ENCODE peak calls at places on chromosomes 3 and 15, in six cellular contexts. One of them, this sample, is unnamed.

GRCh38 chr3:195875482-195876236 is 32.7 kb downstream of the TNK2 start:
- DNase-seq in IMR-90: no peak
- DNase-seq in cardiac fibroblast: no peak
- DNase-seq in neural crest cell: no peak
- DNase-seq in B cell: no peak
- DNase-seq in tibial artery: no peak
- DNase-seq in this sample: no peak

GRCh38 chr3:101065962-101066361 is 72.7 kb upstream of the ABI3BP start:
- DNase-seq in neural crest cell: no peak
- DNase-seq in tibial artery: no peak
- DNase-seq in cardiac fibroblast: peak
- DNase-seq in IMR-90: peak
- DNase-seq in B cell: no peak
- DNase-seq in this sample: no peak

GRCh38 chr3:124620600-124621063 is 109.6 kb upstream of the UMPS start:
- DNase-seq in B cell: no peak
- DNase-seq in tibial artery: no peak
- DNase-seq in IMR-90: peak
- DNase-seq in neural crest cell: no peak
- DNase-seq in cardiac fibroblast: peak
- DNase-seq in this sample: peak

GRCh38 chr3:160170409-160171370 is 54.5 kb upstream of the C3orf80 start:
- DNase-seq in B cell: no peak
- DNase-seq in neural crest cell: no peak
- DNase-seq in tibial artery: no peak
- DNase-seq in IMR-90: no peak
- DNase-seq in cardiac fibroblast: no peak
- DNase-seq in this sample: peak

GRCh38 chr15:28106294-28107110 is 7.4 kb upstream of the OCA2 start:
- DNase-seq in tibial artery: no peak
- DNase-seq in B cell: peak
- DNase-seq in IMR-90: no peak
- DNase-seq in cardiac fibroblast: no peak
- DNase-seq in neural crest cell: no peak
- DNase-seq in this sample: peak

GRCh38 chr15:49168026-49168425 is 2.0 kb upstream of the GALK2 start:
- DNase-seq in B cell: no peak
- DNase-seq in cardiac fibroblast: no peak
- DNase-seq in IMR-90: no peak
- DNase-seq in neural crest cell: no peak
- DNase-seq in tibial artery: no peak
- DNase-seq in this sample: no peak

GRCh38 chr3:146218880-146219866 is 31.7 kb downstream of the PLSCR4 start:
- DNase-seq in tibial artery: no peak
- DNase-seq in IMR-90: peak
- DNase-seq in neural crest cell: peak
- DNase-seq in cardiac fibroblast: peak
- DNase-seq in B cell: peak
- DNase-seq in this sample: peak

GRCh38 chr3:4830586-4830914 is 148.7 kb upstream of the BHLHE40 start:
- DNase-seq in B cell: no peak
- DNase-seq in tibial artery: no peak
- DNase-seq in IMR-90: no peak
- DNase-seq in cardiac fibroblast: no peak
- DNase-seq in neural crest cell: no peak
- DNase-seq in this sample: no peak

GRCh38 chr15:94238539-94239118 is 7.3 kb downstream of the MCTP2 start:
- DNase-seq in cardiac fibroblast: no peak
- DNase-seq in neural crest cell: no peak
- DNase-seq in B cell: peak
- DNase-seq in IMR-90: no peak
- DNase-seq in tibial artery: no peak
- DNase-seq in this sample: no peak

GRCh38 chr15:39362832-39363561 is 217.9 kb upstream of the THBS1 start:
- DNase-seq in B cell: no peak
- DNase-seq in cardiac fibroblast: peak
- DNase-seq in neural crest cell: no peak
- DNase-seq in tibial artery: no peak
- DNase-seq in IMR-90: peak
- DNase-seq in this sample: no peak

GRCh38 chr3:35141406-35141805 is 497.9 kb upstream of the ARPP21 start:
- DNase-seq in tibial artery: no peak
- DNase-seq in IMR-90: no peak
- DNase-seq in cardiac fibroblast: no peak
- DNase-seq in neural crest cell: no peak
- DNase-seq in B cell: no peak
- DNase-seq in this sample: no peak

GRCh38 chr15:45962733-45963132 is 327.9 kb downstream of the SQOR start:
- DNase-seq in cardiac fibroblast: no peak
- DNase-seq in neural crest cell: no peak
- DNase-seq in tibial artery: no peak
- DNase-seq in B cell: no peak
- DNase-seq in IMR-90: no peak
- DNase-seq in this sample: no peak

GRCh38 chr3:152205097-152205593 is 63.6 kb upstream of the MBNL1 start:
- DNase-seq in tibial artery: no peak
- DNase-seq in B cell: peak
- DNase-seq in neural crest cell: no peak
- DNase-seq in IMR-90: no peak
- DNase-seq in cardiac fibroblast: no peak
- DNase-seq in this sample: peak

GRCh38 chr3:120659285-120659684 is 22.8 kb downstream of the HGD start:
- DNase-seq in tibial artery: no peak
- DNase-seq in cardiac fibroblast: no peak
- DNase-seq in IMR-90: no peak
- DNase-seq in neural crest cell: no peak
- DNase-seq in B cell: no peak
- DNase-seq in this sample: no peak

GRCh38 chr3:101809178-101810022 is 30.4 kb downstream of the NXPE3 start:
- DNase-seq in B cell: peak
- DNase-seq in tibial artery: no peak
- DNase-seq in cardiac fibroblast: peak
- DNase-seq in IMR-90: peak
- DNase-seq in neural crest cell: peak
- DNase-seq in this sample: no peak

GRCh38 chr15:69288531-69289311 is 10.0 kb upstream of the PAQR5 start:
- DNase-seq in neural crest cell: no peak
- DNase-seq in B cell: no peak
- DNase-seq in cardiac fibroblast: no peak
- DNase-seq in IMR-90: no peak
- DNase-seq in tibial artery: no peak
- DNase-seq in this sample: no peak

GRCh38 chr15:95326689-95327525 is 1003.6 kb upstream of the NR2F2 start:
- DNase-seq in IMR-90: no peak
- DNase-seq in cardiac fibroblast: peak
- DNase-seq in B cell: no peak
- DNase-seq in tibial artery: peak
- DNase-seq in neural crest cell: peak
- DNase-seq in this sample: no peak

GRCh38 chr15:71060983-71061382 is 54.3 kb upstream of the THSD4 start:
- DNase-seq in tibial artery: no peak
- DNase-seq in neural crest cell: no peak
- DNase-seq in IMR-90: peak
- DNase-seq in cardiac fibroblast: peak
- DNase-seq in B cell: no peak
- DNase-seq in this sample: no peak

GRCh38 chr3:129424185-129424841 is 4.1 kb downstream of the EFCAB12 start:
- DNase-seq in neural crest cell: no peak
- DNase-seq in cardiac fibroblast: peak
- DNase-seq in B cell: no peak
- DNase-seq in tibial artery: peak
- DNase-seq in IMR-90: peak
- DNase-seq in this sample: peak

GRCh38 chr3:46670891-46671427 is 22.5 kb downstream of the ALS2CL start:
- DNase-seq in cardiac fibroblast: no peak
- DNase-seq in neural crest cell: no peak
- DNase-seq in tibial artery: peak
- DNase-seq in IMR-90: no peak
- DNase-seq in B cell: no peak
- DNase-seq in this sample: no peak

GRCh38 chr15:43974852-43975251 is 148.1 kb downstream of the WDR76 start:
- DNase-seq in cardiac fibroblast: no peak
- DNase-seq in IMR-90: no peak
- DNase-seq in neural crest cell: no peak
- DNase-seq in B cell: no peak
- DNase-seq in tibial artery: no peak
- DNase-seq in this sample: peak

GRCh38 chr15:36737430-36737891 is 158.0 kb downstream of the CDIN1 start:
- DNase-seq in IMR-90: peak
- DNase-seq in tibial artery: no peak
- DNase-seq in cardiac fibroblast: peak
- DNase-seq in B cell: no peak
- DNase-seq in neural crest cell: no peak
- DNase-seq in this sample: no peak

GRCh38 chr3:125151437-125151806 is 61.1 kb downstream of the SLC12A8 start:
- DNase-seq in neural crest cell: no peak
- DNase-seq in cardiac fibroblast: no peak
- DNase-seq in IMR-90: no peak
- DNase-seq in tibial artery: no peak
- DNase-seq in B cell: no peak
- DNase-seq in this sample: no peak

GRCh38 chr3:129003578-129004112 is 2.5 kb downstream of the EFCC1 start:
- DNase-seq in cardiac fibroblast: no peak
- DNase-seq in B cell: peak
- DNase-seq in neural crest cell: no peak
- DNase-seq in tibial artery: peak
- DNase-seq in IMR-90: no peak
- DNase-seq in this sample: no peak

GRCh38 chr3:27677554-27677953 is 44.6 kb downstream of the EOMES start:
- DNase-seq in IMR-90: peak
- DNase-seq in B cell: no peak
- DNase-seq in tibial artery: peak
- DNase-seq in neural crest cell: no peak
- DNase-seq in cardiac fibroblast: peak
- DNase-seq in this sample: no peak

GRCh38 chr3:64056616-64057165 is 33.4 kb upstream of the PSMD6 start:
- DNase-seq in neural crest cell: no peak
- DNase-seq in tibial artery: no peak
- DNase-seq in cardiac fibroblast: peak
- DNase-seq in IMR-90: peak
- DNase-seq in B cell: no peak
- DNase-seq in this sample: no peak

GRCh38 chr3:177771780-177772179 is 574.5 kb upstream of the TBL1XR1 start:
- DNase-seq in IMR-90: no peak
- DNase-seq in B cell: no peak
- DNase-seq in cardiac fibroblast: peak
- DNase-seq in tibial artery: no peak
- DNase-seq in neural crest cell: no peak
- DNase-seq in this sample: no peak

GRCh38 chr3:50250514-50250913 is 14.5 kb downstream of the GNAI2 start:
- DNase-seq in neural crest cell: no peak
- DNase-seq in B cell: no peak
- DNase-seq in tibial artery: no peak
- DNase-seq in cardiac fibroblast: no peak
- DNase-seq in IMR-90: no peak
- DNase-seq in this sample: no peak

GRCh38 chr3:160486459-160486869 is 36.9 kb upstream of the TRIM59 start:
- DNase-seq in tibial artery: no peak
- DNase-seq in B cell: no peak
- DNase-seq in cardiac fibroblast: peak
- DNase-seq in neural crest cell: no peak
- DNase-seq in IMR-90: peak
- DNase-seq in this sample: no peak

GRCh38 chr3:48989796-48990635 is at the start of gene P4HTM:
- DNase-seq in neural crest cell: peak
- DNase-seq in B cell: peak
- DNase-seq in IMR-90: peak
- DNase-seq in tibial artery: peak
- DNase-seq in cardiac fibroblast: peak
- DNase-seq in this sample: peak
- TF ChIP-seq CTCF in neural crest cell: peak
- TF ChIP-seq CTCF in B cell: no peak
- TF ChIP-seq CTCF in IMR-90: peak
- TF ChIP-seq CTCF in tibial artery: peak
- TF ChIP-seq CTCF in cardiac fibroblast: peak
- TF ChIP-seq CTCF in this sample: peak

GRCh38 chr3:39086066-39086657 is 21.3 kb downstream of the GORASP1 start:
- DNase-seq in tibial artery: no peak
- DNase-seq in cardiac fibroblast: no peak
- DNase-seq in B cell: no peak
- DNase-seq in neural crest cell: no peak
- DNase-seq in IMR-90: no peak
- DNase-seq in this sample: no peak
- TF ChIP-seq CTCF in tibial artery: no peak
- TF ChIP-seq CTCF in cardiac fibroblast: no peak
- TF ChIP-seq CTCF in B cell: peak
- TF ChIP-seq CTCF in neural crest cell: no peak
- TF ChIP-seq CTCF in IMR-90: no peak
- TF ChIP-seq CTCF in this sample: no peak

DNA sequence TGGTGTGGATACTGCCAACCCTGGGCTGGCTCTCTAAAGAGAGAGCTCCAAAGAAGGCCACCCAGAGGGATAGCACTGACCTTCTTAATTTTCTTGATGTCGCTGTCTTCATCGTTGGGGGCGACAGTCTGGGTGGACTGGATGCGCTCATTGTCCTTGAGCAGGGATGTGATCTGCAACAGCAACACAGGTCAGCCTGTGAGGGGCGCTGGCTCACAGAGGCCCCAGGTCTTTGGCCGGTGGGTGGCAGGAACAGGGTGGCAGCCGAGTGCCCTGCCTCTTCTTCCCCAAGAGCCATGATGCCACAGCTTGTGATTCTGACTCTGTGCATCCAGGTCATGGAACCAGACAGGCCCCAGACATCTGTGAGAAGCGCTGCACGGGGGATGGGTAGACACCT is 41.2 kb downstream of the RASGRF1 start:
- DNase-seq in cardiac fibroblast: no peak
- DNase-seq in B cell: no peak
- DNase-seq in tibial artery: no peak
- DNase-seq in neural crest cell: no peak
- DNase-seq in IMR-90: no peak
- DNase-seq in this sample: no peak
- TF ChIP-seq CTCF in cardiac fibroblast: no peak
- TF ChIP-seq CTCF in B cell: no peak
- TF ChIP-seq CTCF in tibial artery: no peak
- TF ChIP-seq CTCF in neural crest cell: no peak
- TF ChIP-seq CTCF in IMR-90: no peak
- TF ChIP-seq CTCF in this sample: no peak

GRCh38 chr3:7282988-7283387 is 422.1 kb downstream of the GRM7 start:
- DNase-seq in cardiac fibroblast: peak
- DNase-seq in B cell: no peak
- DNase-seq in IMR-90: no peak
- DNase-seq in neural crest cell: no peak
- DNase-seq in tibial artery: no peak
- DNase-seq in this sample: no peak

GRCh38 chr3:7288133-7288532 is 427.2 kb downstream of the GRM7 start:
- DNase-seq in IMR-90: no peak
- DNase-seq in B cell: no peak
- DNase-seq in cardiac fibroblast: no peak
- DNase-seq in neural crest cell: no peak
- DNase-seq in tibial artery: no peak
- DNase-seq in this sample: no peak

GRCh38 chr3:7290062-7290825 is 429.3 kb downstream of the GRM7 start:
- DNase-seq in neural crest cell: no peak
- DNase-seq in cardiac fibroblast: peak
- DNase-seq in tibial artery: no peak
- DNase-seq in IMR-90: no peak
- DNase-seq in B cell: no peak
- DNase-seq in this sample: no peak

GRCh38 chr3:7289113-7289512 is 428.2 kb downstream of the GRM7 start:
- DNase-seq in cardiac fibroblast: peak
- DNase-seq in tibial artery: no peak
- DNase-seq in B cell: no peak
- DNase-seq in neural crest cell: no peak
- DNase-seq in IMR-90: no peak
- DNase-seq in this sample: no peak

GRCh38 chr3:7285502-7285901 is 424.6 kb downstream of the GRM7 start:
- DNase-seq in neural crest cell: no peak
- DNase-seq in cardiac fibroblast: peak
- DNase-seq in tibial artery: no peak
- DNase-seq in IMR-90: no peak
- DNase-seq in B cell: no peak
- DNase-seq in this sample: no peak
- TF ChIP-seq CTCF in neural crest cell: no peak
- TF ChIP-seq CTCF in cardiac fibroblast: no peak
- TF ChIP-seq CTCF in tibial artery: no peak
- TF ChIP-seq CTCF in IMR-90: no peak
- TF ChIP-seq CTCF in B cell: no peak
- TF ChIP-seq CTCF in this sample: peak

This sample was measured in GM20000.